ENCODE peak calls at places on chromosomes 7 and 10, in ten cellular contexts. S is AG09309; Q is SW480; E is GM23248; N is pons; C is esophagus muscularis mucosa; O is stimulated activated CD4-positive, alpha-beta T cell treated with anti-CD3 and anti-CD28 coated beads, Interleukin-1b, Interleukin-23, amount 100 ng/mL, for 48 hours; J is NCI-H1105; X is activated gamma-delta T cell treated with anti-CD3 and anti-CD28 coated beads, Interleukin-2, amount 50 U/mL, for 16 hours; K is NCI-H1417. L is an unnamed sample.
A peak's percentile ranks its signal among the peaks of the same experiment; 100 is the strongest.

GRCh38 chr10:26331376-26331775 is 106.8 kb upstream of the APBB1IP start:
- DNase-seq in S (no peak), Q (no peak), E (peak; percentile 40), N (no peak), C (no peak), O (no peak), J (no peak), X (no peak), K (no peak), L (no peak)

GRCh38 chr7:112421666-112422486 is 28.4 kb upstream of the IFRD1 start:
- DNase-seq in S (no peak), Q (peak; percentile 54), E (no peak), N (peak; percentile 32), C (no peak), O (no peak), J (no peak), X (no peak), K (peak; percentile 78), L (peak; percentile 31)

GRCh38 chr10:119342017-119342734 is 134.8 kb downstream of the GRK5 start:
- DNase-seq in S (no peak), Q (no peak), E (peak; percentile 52), N (no peak), C (no peak), O (no peak), J (no peak), X (no peak), K (no peak), L (no peak)

GRCh38 chr10:124717911-124718734 is 26.1 kb downstream of the FAM53B start:
- DNase-seq in S (no peak), Q (peak; percentile 91), E (no peak), N (peak; percentile 71), C (no peak), O (peak; percentile 87), J (no peak), X (peak; percentile 79), K (no peak), L (peak; percentile 62)

GRCh38 chr7:1666779-1667565 is 3.1 kb upstream of the ELFN1 start:
- DNase-seq in S (no peak), Q (no peak), E (peak; percentile 62), N (no peak), C (no peak), O (no peak), J (no peak), X (no peak), K (no peak), L (no peak)

GRCh38 chr7:29087840-29088169 is 58.5 kb downstream of the CPVL start:
- DNase-seq in S (no peak), Q (no peak), E (no peak), N (no peak), C (no peak), O (no peak), J (no peak), X (no peak), K (no peak), L (no peak)

GRCh38 chr10:71334228-71334791 is 15.3 kb downstream of the SLC29A3 start:
- DNase-seq in S (no peak), Q (no peak), E (no peak), N (no peak), C (no peak), O (no peak), J (no peak), X (no peak), K (peak; percentile 4), L (no peak)

GRCh38 chr10:76717141-76717540 is 920.5 kb downstream of the KCNMA1 start:
- DNase-seq in S (peak; percentile 59), Q (no peak), E (peak; percentile 88), N (no peak), C (no peak), O (no peak), J (no peak), X (no peak), K (no peak), L (no peak)

GRCh38 chr7:48083114-48083830 is 5.8 kb upstream of the UPP1 start:
- DNase-seq in S (no peak), Q (no peak), E (peak; percentile 29), N (no peak), C (no peak), O (peak; percentile 41), J (no peak), X (no peak), K (no peak), L (no peak)

GRCh38 chr7:8389898-8390642 is 43.3 kb upstream of the NXPH1 start:
- DNase-seq in S (no peak), Q (peak; percentile 64), E (peak; percentile 10), N (peak; percentile 97), C (no peak), O (no peak), J (no peak), X (no peak), K (peak; percentile 73), L (no peak)

GRCh38 chr10:101615760-101616116 is 27.6 kb downstream of the DPCD start:
- DNase-seq in S (no peak), Q (no peak), E (no peak), N (no peak), C (no peak), O (no peak), J (no peak), X (no peak), K (no peak), L (no peak)

GRCh38 chr7:36232555-36232954 is 79.5 kb downstream of the EEPD1 start:
- DNase-seq in S (no peak), Q (no peak), E (no peak), N (no peak), C (no peak), O (no peak), J (no peak), X (no peak), K (no peak), L (no peak)

L was measured in G401.